ENCODE peak calls at places on chromosomes 16 and 17, in nine cellular contexts. M, F, V, A, H, B, E, X and L are unnamed samples.

GRCh38 chr17:40448213-40448638 is 5.0 kb downstream of the IGFBP4 start:
- DNase-seq in M (no peak), F (no peak), V (no peak), A (peak; percentile 64), H (no peak), B (no peak), E (no peak), X (no peak), L (no peak)

GRCh38 chr17:67477687-67478086 is 100.6 kb downstream of the PITPNC1 start:
- DNase-seq in M (no peak), F (peak; percentile 34), V (peak; percentile 88), A (peak; percentile 85), H (no peak), B (no peak), E (no peak), X (no peak), L (peak; percentile 75)

GRCh38 chr17:57732062-57732461 is 13.0 kb downstream of the CCDC182 start:
- DNase-seq in M (no peak), F (no peak), V (no peak), A (no peak), H (no peak), B (peak; percentile 70), E (no peak), X (no peak), L (peak; percentile 32)

GRCh38 chr16:5633845-5634440 is 536.3 kb upstream of the EEF2KMT start:
- DNase-seq in M (peak; percentile 21), F (no peak), V (peak; percentile 35), A (peak; percentile 49), H (no peak), B (no peak), E (peak; percentile 65), X (no peak), L (peak; percentile 1)

GRCh38 chr17:69320908-69321238 is 6.1 kb downstream of the ABCA5 start:
- DNase-seq in M (no peak), F (no peak), V (no peak), A (no peak), H (no peak), B (no peak), E (no peak), X (no peak), L (no peak)

GRCh38 chr17:80941743-80942211 is 49.9 kb upstream of the CHMP6 start:
- DNase-seq in M (no peak), F (no peak), V (no peak), A (peak; percentile 80), H (no peak), B (no peak), E (no peak), X (no peak), L (no peak)

GRCh38 chr17:77959926-77960521 is 1.5 kb downstream of the TNRC6C start:
- DNase-seq in M (peak; percentile 29), F (no peak), V (no peak), A (no peak), H (peak; percentile 88), B (no peak), E (peak; percentile 51), X (no peak), L (no peak)

GRCh38 chr16:57623251-57624043 is 5.0 kb upstream of the ADGRG1 start:
- DNase-seq in M (no peak), F (no peak), V (peak; percentile 90), A (peak; percentile 60), H (no peak), B (peak; percentile 69), E (peak; percentile 76), X (peak; percentile 41), L (peak; percentile 89)

GRCh38 chr17:34981538-34982241 is 1.4 kb downstream of the LIG3 start:
- DNase-seq in M (no peak), F (no peak), V (no peak), A (peak; percentile 56), H (no peak), B (no peak), E (peak; percentile 28), X (no peak), L (peak; percentile 28)

GRCh38 chr16:28985206-28985605 is 354 bp downstream of the LAT start:
- DNase-seq in M (no peak), F (no peak), V (no peak), A (no peak), H (no peak), B (no peak), E (no peak), X (no peak), L (no peak)

GRCh38 chr17:65332375-65332774 is 195.2 kb downstream of the RGS9 start:
- DNase-seq in M (no peak), F (no peak), V (peak; percentile 71), A (peak; percentile 90), H (no peak), B (no peak), E (peak; percentile 37), X (no peak), L (no peak)

GRCh38 chr16:10895053-10895946 is 18.3 kb downstream of the CIITA start:
- DNase-seq in M (peak; percentile 75), F (no peak), V (peak; percentile 51), A (peak; percentile 58), H (no peak), B (no peak), E (peak; percentile 82), X (no peak), L (no peak)

GRCh38 chr17:10579270-10579669 is 29.8 kb upstream of the MYH2 start:
- DNase-seq in M (no peak), F (no peak), V (peak; percentile 6), A (no peak), H (no peak), B (no peak), E (no peak), X (no peak), L (peak; percentile 28)

GRCh38 chr16:4825196-4825595 is 21.9 kb downstream of the GLYR1 start:
- DNase-seq in M (no peak), F (no peak), V (no peak), A (no peak), H (no peak), B (no peak), E (no peak), X (no peak), L (no peak)

DNA sequence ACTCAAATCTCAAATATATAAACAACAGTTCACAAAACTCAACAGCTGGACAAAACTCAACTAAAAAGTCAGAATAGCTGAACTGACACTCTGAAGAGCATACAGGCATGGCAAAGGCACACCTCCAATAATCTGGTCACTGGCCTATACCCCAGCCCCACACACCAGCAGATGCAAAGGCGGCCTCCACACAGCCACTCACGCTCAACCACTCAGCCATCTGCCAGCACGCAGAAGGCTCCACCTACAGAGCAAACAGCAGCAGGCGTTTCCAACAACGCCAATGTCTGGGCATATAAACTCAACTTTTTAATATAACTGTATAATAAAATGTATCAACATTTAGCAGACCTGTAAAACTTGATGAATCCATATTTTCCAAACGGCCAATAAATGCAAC is 17.2 kb downstream of the USP7 start:
- DNase-seq in M (no peak), F (no peak), V (no peak), A (no peak), H (no peak), B (no peak), E (no peak), X (no peak), L (no peak)
- H3K4me1 ChIP-seq in M (peaks cover 9% of the 10 kb centered on the region), F (peaks cover 64% of the 10 kb centered on the region), V (no peaks in the 10 kb centered on the region), A (peaks cover 19% of the 10 kb centered on the region), H (peaks cover 93% of the 10 kb centered on the region), B (peaks cover 50% of the 10 kb centered on the region), E (peaks cover 20% of the 10 kb centered on the region), X (no peaks in the 10 kb centered on the region), L (peaks cover 9% of the 10 kb centered on the region)

GRCh38 chr16:20897897-20898296 is 2.3 kb downstream of the DCUN1D3 start:
- DNase-seq in M (no peak), F (no peak), V (no peak), A (no peak), H (no peak), B (no peak), E (peak; percentile 54), X (no peak), L (no peak)
- H3K27ac ChIP-seq in M (no peak overlapping the region), F (no peak overlapping the region), V (no peak overlapping the region), A (peak overlapping the region; percentile 97), H (peak overlapping the region; percentile 99), B (no peak overlapping the region), E (no peak overlapping the region), X (no peak overlapping the region), L (no peak overlapping the region)

GRCh38 chr16:27317320-27317719 is 3.5 kb downstream of the IL4R start:
- DNase-seq in M (no peak), F (no peak), V (no peak), A (no peak), H (no peak), B (no peak), E (no peak), X (peak; percentile 64), L (peak; percentile 83)

GRCh38 chr16:27314986-27315332 is 1.2 kb downstream of the IL4R start:
- DNase-seq in M (no peak), F (no peak), V (no peak), A (no peak), H (no peak), B (no peak), E (no peak), X (no peak), L (no peak)

GRCh38 chr16:27315333-27316037 is 1.7 kb downstream of the IL4R start:
- DNase-seq in M (no peak), F (peak; percentile 7), V (peak; percentile 91), A (peak; percentile 72), H (peak; percentile 94), B (peak; percentile 23), E (peak; percentile 56), X (peak; percentile 35), L (peak; percentile 91)

GRCh38 chr16:27317738-27318398 is 4.1 kb downstream of the IL4R start:
- DNase-seq in M (no peak), F (no peak), V (no peak), A (no peak), H (no peak), B (no peak), E (no peak), X (no peak), L (no peak)

GRCh38 chr16:27316038-27316680 is 2.4 kb downstream of the IL4R start:
- DNase-seq in M (no peak), F (no peak), V (no peak), A (no peak), H (no peak), B (no peak), E (no peak), X (no peak), L (no peak)
- H3K4me1 ChIP-seq in M (peaks cover 5% of the 10 kb centered on the region), F (peaks cover 58% of the 10 kb centered on the region), V (peaks cover 46% of the 10 kb centered on the region), A (peaks cover 33% of the 10 kb centered on the region), H (peaks cover 74% of the 10 kb centered on the region), B (peaks cover 41% of the 10 kb centered on the region), E (peaks cover 6% of the 10 kb centered on the region), X (peaks cover 6% of the 10 kb centered on the region), L (peaks cover 30% of the 10 kb centered on the region)

GRCh38 chr16:1978476-1979120 is 2.7 kb downstream of the NOXO1 start:
- DNase-seq in M (no peak), F (no peak), V (no peak), A (no peak), H (no peak), B (no peak), E (no peak), X (peak; percentile 66), L (no peak)

GRCh38 chr16:1976951-1977874 is 4.1 kb downstream of the NOXO1 start:
- DNase-seq in M (no peak), F (no peak), V (no peak), A (no peak), H (no peak), B (no peak), E (no peak), X (no peak), L (no peak)

GRCh38 chr16:1979271-1980025 is 1.8 kb downstream of the NOXO1 start:
- DNase-seq in M (no peak), F (no peak), V (peak; percentile 85), A (no peak), H (no peak), B (peak; percentile 84), E (peak; percentile 50), X (peak; percentile 75), L (peak; percentile 86)

GRCh38 chr16:1976216-1976520 is 4.3 kb downstream of the TBL3 start:
- DNase-seq in M (no peak), F (no peak), V (no peak), A (no peak), H (no peak), B (no peak), E (no peak), X (no peak), L (no peak)

GRCh38 chr16:1977875-1978268 is 3.4 kb downstream of the NOXO1 start:
- DNase-seq in M (no peak), F (no peak), V (no peak), A (no peak), H (no peak), B (no peak), E (no peak), X (no peak), L (no peak)
- H3K27ac ChIP-seq in M (no peak overlapping the region), F (no peak overlapping the region), V (no peak overlapping the region), A (no peak overlapping the region), H (no peak overlapping the region), B (no peak overlapping the region), E (no peak overlapping the region), X (no peak overlapping the region), L (no peak overlapping the region)